ENCODE peak calls at places on chromosomes 11 and 22, in six cellular contexts. X is Calu3, O is upper lobe of right lung, F is pancreas, Q is A549, G is AG09309. V is an unnamed sample.

GRCh38 chr11:45036733-45037132 is 86.0 kb upstream of the TP53I11 start:
- DNase-seq in F (no peak), O (no peak), Q (no peak), G (no peak), X (no peak), V (no peak)

GRCh38 chr22:25153961-25154685 is 45.5 kb upstream of the CRYBB3 start:
- DNase-seq in Q (no peak), X (peak; percentile 84), O (peak; percentile 78), G (no peak), F (peak; percentile 43), V (peak; percentile 62)

GRCh38 chr11:44633641-44634040 is 68.2 kb downstream of the CD82 start:
- DNase-seq in F (no peak), O (no peak), Q (no peak), X (no peak), G (no peak), V (no peak)

GRCh38 chr22:40014661-40015255 is 20.0 kb downstream of the FAM83F start:
- DNase-seq in X (no peak), O (no peak), Q (no peak), F (no peak), G (no peak), V (no peak)

GRCh38 chr22:20247010-20247505 is 21.1 kb downstream of the RTN4R start:
- DNase-seq in F (no peak), G (no peak), X (no peak), O (no peak), Q (no peak), V (no peak)

GRCh38 chr11:2451916-2452694 is 7.3 kb downstream of the KCNQ1 start:
- DNase-seq in X (no peak), O (peak; percentile 47), Q (no peak), G (no peak), F (no peak), V (peak; percentile 14)

GRCh38 chr11:65849771-65850216 is 8.2 kb downstream of the CFL1 start:
- DNase-seq in G (no peak), O (peak; percentile 67), Q (no peak), F (no peak), X (no peak), V (no peak)

GRCh38 chr11:72723508-72723907 is 28.7 kb downstream of the ARAP1 start:
- DNase-seq in X (peak; percentile 20), G (no peak), Q (no peak), F (no peak), O (no peak), V (no peak)

GRCh38 chr11:88295028-88295427 is 42.5 kb downstream of the CTSC start:
- DNase-seq in O (no peak), X (no peak), Q (no peak), F (no peak), G (no peak), V (no peak)

GRCh38 chr11:11620251-11620965 is 1.4 kb downstream of the GALNT18 start:
- DNase-seq in O (peak; percentile 84), X (peak; percentile 62), F (peak; percentile 27), Q (peak; percentile 68), G (no peak), V (peak; percentile 77)

GRCh38 chr11:78022397-78023396 is at the start of gene KCTD14:
- DNase-seq in F (peak; percentile 77), G (no peak), X (peak; percentile 74), Q (no peak), O (peak; percentile 84), V (peak; percentile 74)

GRCh38 chr11:7892751-7893356 is 38.2 kb downstream of the OR10A6 start:
- DNase-seq in G (no peak), X (no peak), F (no peak), O (no peak), Q (peak; percentile 54), V (no peak)

GRCh38 chr11:36238881-36239280 is 50.3 kb downstream of the COMMD9 start:
- DNase-seq in F (no peak), O (no peak), Q (no peak), G (no peak), X (no peak), V (no peak)

GRCh38 chr11:18669629-18670162 is 28.9 kb upstream of the TMEM86A start:
- DNase-seq in Q (no peak), F (peak; percentile 13), G (no peak), X (no peak), O (no peak), V (no peak)

GRCh38 chr11:22730319-22730718 is 63.9 kb downstream of the GAS2 start:
- DNase-seq in G (no peak), F (no peak), Q (no peak), X (peak; percentile 14), O (no peak), V (no peak)

GRCh38 chr11:19822531-19822930 is 109.9 kb downstream of the NAV2 start:
- DNase-seq in F (no peak), O (no peak), Q (no peak), X (no peak), G (no peak), V (no peak)

GRCh38 chr22:19092725-19093124 is 29.5 kb downstream of the DGCR2 start:
- DNase-seq in X (no peak), O (no peak), G (no peak), F (no peak), Q (no peak), V (no peak)

GRCh38 chr22:39530136-39530535 is 2.4 kb downstream of the RPS19BP1 start:
- DNase-seq in G (no peak), F (no peak), O (no peak), X (no peak), Q (no peak), V (no peak)

GRCh38 chr11:56885182-56885581 is 103.5 kb upstream of the OR5AK2 start:
- DNase-seq in O (peak; percentile 64), G (no peak), X (peak; percentile 79), Q (no peak), F (peak; percentile 47), V (peak; percentile 46)

GRCh38 chr22:48428556-48429371 is 1398.9 kb downstream of the BRD1 start:
- DNase-seq in O (no peak), X (no peak), G (no peak), Q (no peak), F (no peak), V (no peak)

GRCh38 chr22:18103527-18104269 is 6.9 kb upstream of the TUBA8 start:
- DNase-seq in Q (no peak), G (no peak), O (no peak), X (no peak), F (no peak), V (no peak)

GRCh38 chr11:134418119-134418840 is 6.2 kb upstream of the B3GAT1 start:
- DNase-seq in G (no peak), Q (no peak), X (no peak), O (no peak), F (no peak), V (no peak)

GRCh38 chr22:38754247-38755154 is 1.3 kb downstream of the SUN2 start:
- DNase-seq in F (peak; percentile 86), O (no peak), G (no peak), X (peak; percentile 74), Q (no peak), V (peak; percentile 82)

GRCh38 chr11:42812408-42812807 is 499.4 kb upstream of the API5 start:
- DNase-seq in F (no peak), X (no peak), O (no peak), G (no peak), Q (no peak), V (no peak)

GRCh38 chr22:45883811-45884170 is 93.2 kb downstream of the WNT7B start:
- DNase-seq in O (peak; percentile 37), G (no peak), X (no peak), F (no peak), Q (no peak), V (no peak)

GRCh38 chr22:26547426-26547825 is 35.2 kb upstream of the TFIP11 start:
- DNase-seq in Q (no peak), F (no peak), X (no peak), O (no peak), G (no peak), V (no peak)

GRCh38 chr11:116931206-116931953 is 94.0 kb upstream of the APOA1 start:
- DNase-seq in G (no peak), O (no peak), X (no peak), F (no peak), Q (no peak), V (no peak)

GRCh38 chr11:16382638-16383380 is 26.5 kb upstream of the SOX6 start:
- DNase-seq in F (no peak), O (no peak), G (no peak), X (no peak), Q (no peak), V (no peak)

GRCh38 chr11:64947202-64947814 is 11.6 kb upstream of the GPHA2 start:
- DNase-seq in G (no peak), O (no peak), F (no peak), Q (no peak), X (no peak), V (no peak)

GRCh38 chr11:67310246-67311050 is 7.1 kb downstream of the SSH3 start:
- DNase-seq in O (peak; percentile 51), Q (no peak), X (no peak), G (no peak), F (no peak), V (peak; percentile 8)

GRCh38 chr11:107785401-107785800 is 73.2 kb downstream of the SLC35F2 start:
- DNase-seq in X (no peak), Q (no peak), O (no peak), F (no peak), G (no peak), V (no peak)

GRCh38 chr11:125454047-125454446 is 42.0 kb downstream of the FEZ1 start:
- DNase-seq in F (no peak), O (no peak), G (no peak), Q (no peak), X (no peak), V (no peak)

GRCh38 chr11:12094872-12095800 is 15.3 kb upstream of the MICAL2 start:
- DNase-seq in X (peak; percentile 50), Q (no peak), O (no peak), G (no peak), F (no peak), V (peak; percentile 89)

GRCh38 chr11:28649922-28650321 is 541.7 kb downstream of the METTL15 start:
- DNase-seq in G (no peak), O (no peak), X (no peak), F (no peak), Q (no peak), V (no peak)